ENCODE peak calls at places on chromosomes 5 and 9, in nine cellular contexts. One of them, this sample, is unnamed.

GRCh38 chr9:113592806-113593575 is 129.5 kb downstream of the RGS3 start:
- DNase-seq in ovary: no peak
- DNase-seq in K562: no peak
- DNase-seq in kidney tubule cell: no peak
- DNase-seq in glomerular endothelial cell: no peak
- DNase-seq in pancreas: no peak
- DNase-seq in OCI-LY7: no peak
- DNase-seq in stimulated activated CD4-positive, alpha-beta T cell treated with anti-CD3 and anti-CD28 coated beads, Interleukin-1b, Interleukin-23, amount 100 ng/mL, for 24 hours: no peak
- DNase-seq in islet precursor cell: no peak
- DNase-seq in this sample: no peak

GRCh38 chr9:12968093-12968492 is 193.3 kb downstream of the LURAP1L start:
- DNase-seq in ovary: no peak
- DNase-seq in K562: no peak
- DNase-seq in kidney tubule cell: no peak
- DNase-seq in glomerular endothelial cell: no peak
- DNase-seq in pancreas: no peak
- DNase-seq in OCI-LY7: no peak
- DNase-seq in stimulated activated CD4-positive, alpha-beta T cell treated with anti-CD3 and anti-CD28 coated beads, Interleukin-1b, Interleukin-23, amount 100 ng/mL, for 24 hours: no peak
- DNase-seq in islet precursor cell: peak
- DNase-seq in this sample: no peak

GRCh38 chr9:103625161-103625804 is 468.8 kb upstream of the SMC2 start:
- DNase-seq in ovary: no peak
- DNase-seq in K562: no peak
- DNase-seq in kidney tubule cell: no peak
- DNase-seq in glomerular endothelial cell: no peak
- DNase-seq in pancreas: no peak
- DNase-seq in OCI-LY7: no peak
- DNase-seq in stimulated activated CD4-positive, alpha-beta T cell treated with anti-CD3 and anti-CD28 coated beads, Interleukin-1b, Interleukin-23, amount 100 ng/mL, for 24 hours: no peak
- DNase-seq in islet precursor cell: no peak
- DNase-seq in this sample: no peak

GRCh38 chr9:5879419-5880181 is 11.1 kb upstream of the MLANA start:
- DNase-seq in ovary: no peak
- DNase-seq in K562: peak
- DNase-seq in kidney tubule cell: peak
- DNase-seq in glomerular endothelial cell: no peak
- DNase-seq in pancreas: no peak
- DNase-seq in OCI-LY7: no peak
- DNase-seq in stimulated activated CD4-positive, alpha-beta T cell treated with anti-CD3 and anti-CD28 coated beads, Interleukin-1b, Interleukin-23, amount 100 ng/mL, for 24 hours: no peak
- DNase-seq in islet precursor cell: peak
- DNase-seq in this sample: no peak

GRCh38 chr5:124178050-124178449 is 568.4 kb downstream of the ZNF608 start:
- DNase-seq in ovary: no peak
- DNase-seq in K562: no peak
- DNase-seq in kidney tubule cell: no peak
- DNase-seq in glomerular endothelial cell: no peak
- DNase-seq in pancreas: no peak
- DNase-seq in OCI-LY7: no peak
- DNase-seq in stimulated activated CD4-positive, alpha-beta T cell treated with anti-CD3 and anti-CD28 coated beads, Interleukin-1b, Interleukin-23, amount 100 ng/mL, for 24 hours: no peak
- DNase-seq in islet precursor cell: no peak
- DNase-seq in this sample: no peak

GRCh38 chr5:172167893-172168292 is 20.1 kb downstream of the STK10 start:
- DNase-seq in ovary: no peak
- DNase-seq in K562: no peak
- DNase-seq in kidney tubule cell: no peak
- DNase-seq in glomerular endothelial cell: no peak
- DNase-seq in pancreas: no peak
- DNase-seq in OCI-LY7: no peak
- DNase-seq in stimulated activated CD4-positive, alpha-beta T cell treated with anti-CD3 and anti-CD28 coated beads, Interleukin-1b, Interleukin-23, amount 100 ng/mL, for 24 hours: no peak
- DNase-seq in islet precursor cell: no peak
- DNase-seq in this sample: no peak

GRCh38 chr5:170917113-170917512 is 55.3 kb downstream of the RANBP17 start:
- DNase-seq in ovary: no peak
- DNase-seq in K562: no peak
- DNase-seq in kidney tubule cell: no peak
- DNase-seq in glomerular endothelial cell: no peak
- DNase-seq in pancreas: no peak
- DNase-seq in OCI-LY7: no peak
- DNase-seq in stimulated activated CD4-positive, alpha-beta T cell treated with anti-CD3 and anti-CD28 coated beads, Interleukin-1b, Interleukin-23, amount 100 ng/mL, for 24 hours: no peak
- DNase-seq in islet precursor cell: no peak
- DNase-seq in this sample: no peak

GRCh38 chr5:156314416-156314815 is 12.5 kb upstream of the SGCD start:
- DNase-seq in ovary: no peak
- DNase-seq in K562: no peak
- DNase-seq in kidney tubule cell: no peak
- DNase-seq in glomerular endothelial cell: no peak
- DNase-seq in pancreas: no peak
- DNase-seq in OCI-LY7: no peak
- DNase-seq in stimulated activated CD4-positive, alpha-beta T cell treated with anti-CD3 and anti-CD28 coated beads, Interleukin-1b, Interleukin-23, amount 100 ng/mL, for 24 hours: no peak
- DNase-seq in islet precursor cell: no peak
- DNase-seq in this sample: no peak

GRCh38 chr9:36937951-36938350 is 96.1 kb downstream of the PAX5 start:
- DNase-seq in ovary: no peak
- DNase-seq in K562: no peak
- DNase-seq in kidney tubule cell: no peak
- DNase-seq in glomerular endothelial cell: no peak
- DNase-seq in pancreas: no peak
- DNase-seq in OCI-LY7: no peak
- DNase-seq in stimulated activated CD4-positive, alpha-beta T cell treated with anti-CD3 and anti-CD28 coated beads, Interleukin-1b, Interleukin-23, amount 100 ng/mL, for 24 hours: no peak
- DNase-seq in islet precursor cell: no peak
- DNase-seq in this sample: no peak

GRCh38 chr9:101702257-101702656 is 36.2 kb downstream of the GRIN3A start:
- DNase-seq in ovary: no peak
- DNase-seq in K562: no peak
- DNase-seq in kidney tubule cell: peak
- DNase-seq in glomerular endothelial cell: no peak
- DNase-seq in pancreas: no peak
- DNase-seq in OCI-LY7: no peak
- DNase-seq in stimulated activated CD4-positive, alpha-beta T cell treated with anti-CD3 and anti-CD28 coated beads, Interleukin-1b, Interleukin-23, amount 100 ng/mL, for 24 hours: no peak
- DNase-seq in islet precursor cell: no peak
- DNase-seq in this sample: no peak

GRCh38 chr9:76302947-76303550 is 91.2 kb downstream of the RFK start:
- DNase-seq in ovary: peak
- DNase-seq in K562: peak
- DNase-seq in kidney tubule cell: peak
- DNase-seq in glomerular endothelial cell: peak
- DNase-seq in pancreas: no peak
- DNase-seq in OCI-LY7: peak
- DNase-seq in stimulated activated CD4-positive, alpha-beta T cell treated with anti-CD3 and anti-CD28 coated beads, Interleukin-1b, Interleukin-23, amount 100 ng/mL, for 24 hours: no peak
- DNase-seq in islet precursor cell: no peak
- DNase-seq in this sample: peak

GRCh38 chr5:113201715-113202114 is 225.1 kb downstream of the DCP2 start:
- DNase-seq in ovary: no peak
- DNase-seq in K562: no peak
- DNase-seq in kidney tubule cell: no peak
- DNase-seq in glomerular endothelial cell: no peak
- DNase-seq in pancreas: no peak
- DNase-seq in OCI-LY7: no peak
- DNase-seq in stimulated activated CD4-positive, alpha-beta T cell treated with anti-CD3 and anti-CD28 coated beads, Interleukin-1b, Interleukin-23, amount 100 ng/mL, for 24 hours: no peak
- DNase-seq in islet precursor cell: no peak
- DNase-seq in this sample: no peak

GRCh38 chr9:116837038-116837998 is 150.2 kb downstream of the TRIM32 start:
- DNase-seq in ovary: no peak
- DNase-seq in K562: no peak
- DNase-seq in kidney tubule cell: peak
- DNase-seq in glomerular endothelial cell: no peak
- DNase-seq in pancreas: no peak
- DNase-seq in OCI-LY7: no peak
- DNase-seq in stimulated activated CD4-positive, alpha-beta T cell treated with anti-CD3 and anti-CD28 coated beads, Interleukin-1b, Interleukin-23, amount 100 ng/mL, for 24 hours: no peak
- DNase-seq in islet precursor cell: peak
- DNase-seq in this sample: no peak

GRCh38 chr5:112921833-112922817 is at the start of gene REEP5:
- DNase-seq in ovary: peak
- DNase-seq in K562: peak
- DNase-seq in kidney tubule cell: peak
- DNase-seq in glomerular endothelial cell: no peak
- DNase-seq in pancreas: peak
- DNase-seq in OCI-LY7: peak
- DNase-seq in stimulated activated CD4-positive, alpha-beta T cell treated with anti-CD3 and anti-CD28 coated beads, Interleukin-1b, Interleukin-23, amount 100 ng/mL, for 24 hours: peak
- DNase-seq in islet precursor cell: peak
- DNase-seq in this sample: peak

GRCh38 chr5:35129276-35129675 is 81.5 kb upstream of the AGXT2 start:
- DNase-seq in ovary: no peak
- DNase-seq in K562: no peak
- DNase-seq in kidney tubule cell: peak
- DNase-seq in glomerular endothelial cell: no peak
- DNase-seq in pancreas: no peak
- DNase-seq in OCI-LY7: no peak
- DNase-seq in stimulated activated CD4-positive, alpha-beta T cell treated with anti-CD3 and anti-CD28 coated beads, Interleukin-1b, Interleukin-23, amount 100 ng/mL, for 24 hours: no peak
- DNase-seq in islet precursor cell: no peak
- DNase-seq in this sample: no peak

GRCh38 chr5:139482050-139482889 is at the start of gene STING1:
- DNase-seq in ovary: peak
- DNase-seq in K562: peak
- DNase-seq in kidney tubule cell: peak
- DNase-seq in glomerular endothelial cell: peak
- DNase-seq in pancreas: no peak
- DNase-seq in OCI-LY7: no peak
- DNase-seq in stimulated activated CD4-positive, alpha-beta T cell treated with anti-CD3 and anti-CD28 coated beads, Interleukin-1b, Interleukin-23, amount 100 ng/mL, for 24 hours: peak
- DNase-seq in islet precursor cell: no peak
- DNase-seq in this sample: no peak

GRCh38 chr5:39714036-39714698 is 289.4 kb upstream of the DAB2 start:
- DNase-seq in ovary: peak
- DNase-seq in K562: peak
- DNase-seq in kidney tubule cell: peak
- DNase-seq in glomerular endothelial cell: peak
- DNase-seq in pancreas: no peak
- DNase-seq in OCI-LY7: peak
- DNase-seq in stimulated activated CD4-positive, alpha-beta T cell treated with anti-CD3 and anti-CD28 coated beads, Interleukin-1b, Interleukin-23, amount 100 ng/mL, for 24 hours: peak
- DNase-seq in islet precursor cell: no peak
- DNase-seq in this sample: peak

This sample was measured in HEK293T.